ENCODE peak calls at places on chromosomes 7 and 10, in nine cellular contexts. One of them, this sample, is unnamed. For H3K36me3, the result is how much of the 10 kb centered on the place peaks cover.

GRCh38 chr7:17651926-17652385 is 288.3 kb downstream of the SNX13 start:
- DNase-seq in prostate gland: no peak
- DNase-seq in Peyer's patch: no peak
- DNase-seq in uterus: peak
- DNase-seq in IMR-90: peak
- DNase-seq in heart left ventricle: peak
- DNase-seq in breast epithelium: no peak
- DNase-seq in esophagus muscularis mucosa: no peak
- DNase-seq in upper lobe of left lung: no peak
- DNase-seq in this sample: no peak

GRCh38 chr7:96120856-96121255 is 201.0 kb downstream of the SLC25A13 start:
- DNase-seq in upper lobe of left lung: no peak
- DNase-seq in prostate gland: no peak
- DNase-seq in uterus: no peak
- DNase-seq in Peyer's patch: no peak
- DNase-seq in breast epithelium: no peak
- DNase-seq in heart left ventricle: no peak
- DNase-seq in esophagus muscularis mucosa: no peak
- DNase-seq in IMR-90: no peak
- DNase-seq in this sample: no peak

GRCh38 chr7:48279420-48279819 is 108.2 kb downstream of the ABCA13 start:
- DNase-seq in uterus: no peak
- DNase-seq in prostate gland: no peak
- DNase-seq in breast epithelium: no peak
- DNase-seq in IMR-90: no peak
- DNase-seq in Peyer's patch: no peak
- DNase-seq in upper lobe of left lung: no peak
- DNase-seq in esophagus muscularis mucosa: no peak
- DNase-seq in heart left ventricle: no peak
- DNase-seq in this sample: no peak

GRCh38 chr7:14507617-14508016 is 394.9 kb downstream of the DGKB start:
- DNase-seq in Peyer's patch: no peak
- DNase-seq in prostate gland: peak
- DNase-seq in heart left ventricle: peak
- DNase-seq in upper lobe of left lung: no peak
- DNase-seq in esophagus muscularis mucosa: no peak
- DNase-seq in IMR-90: no peak
- DNase-seq in breast epithelium: no peak
- DNase-seq in uterus: no peak
- DNase-seq in this sample: no peak

GRCh38 chr7:18495412-18496335 is at the start of gene HDAC9:
- DNase-seq in prostate gland: no peak
- DNase-seq in uterus: no peak
- DNase-seq in upper lobe of left lung: peak
- DNase-seq in heart left ventricle: peak
- DNase-seq in IMR-90: peak
- DNase-seq in esophagus muscularis mucosa: no peak
- DNase-seq in breast epithelium: no peak
- DNase-seq in Peyer's patch: peak
- DNase-seq in this sample: no peak

GRCh38 chr7:151410405-151411390 is 860 bp upstream of the WDR86 start:
- DNase-seq in IMR-90: no peak
- DNase-seq in uterus: no peak
- DNase-seq in upper lobe of left lung: no peak
- DNase-seq in heart left ventricle: no peak
- DNase-seq in esophagus muscularis mucosa: no peak
- DNase-seq in prostate gland: no peak
- DNase-seq in breast epithelium: no peak
- DNase-seq in Peyer's patch: no peak
- DNase-seq in this sample: no peak

GRCh38 chr7:144830024-144830785 is 5.6 kb downstream of the TPK1 start:
- DNase-seq in IMR-90: no peak
- DNase-seq in Peyer's patch: no peak
- DNase-seq in heart left ventricle: no peak
- DNase-seq in uterus: no peak
- DNase-seq in upper lobe of left lung: no peak
- DNase-seq in breast epithelium: no peak
- DNase-seq in prostate gland: no peak
- DNase-seq in esophagus muscularis mucosa: no peak
- DNase-seq in this sample: no peak

GRCh38 chr10:86850481-86850880 is 94.1 kb downstream of the BMPR1A start:
- DNase-seq in heart left ventricle: no peak
- DNase-seq in IMR-90: no peak
- DNase-seq in upper lobe of left lung: no peak
- DNase-seq in Peyer's patch: no peak
- DNase-seq in uterus: no peak
- DNase-seq in esophagus muscularis mucosa: no peak
- DNase-seq in breast epithelium: no peak
- DNase-seq in prostate gland: no peak
- DNase-seq in this sample: no peak

GRCh38 chr7:98168181-98168903 is 42.9 kb upstream of the BHLHA15 start:
- DNase-seq in heart left ventricle: peak
- DNase-seq in esophagus muscularis mucosa: no peak
- DNase-seq in prostate gland: peak
- DNase-seq in breast epithelium: no peak
- DNase-seq in uterus: peak
- DNase-seq in Peyer's patch: peak
- DNase-seq in IMR-90: peak
- DNase-seq in upper lobe of left lung: peak
- DNase-seq in this sample: no peak

GRCh38 chr7:151796091-151796870 is 80.6 kb downstream of the PRKAG2 start:
- DNase-seq in uterus: no peak
- DNase-seq in prostate gland: no peak
- DNase-seq in Peyer's patch: no peak
- DNase-seq in esophagus muscularis mucosa: no peak
- DNase-seq in breast epithelium: no peak
- DNase-seq in heart left ventricle: no peak
- DNase-seq in upper lobe of left lung: peak
- DNase-seq in IMR-90: peak
- DNase-seq in this sample: no peak

GRCh38 chr7:92889081-92889480 is 52.7 kb upstream of the CDK6 start:
- DNase-seq in upper lobe of left lung: no peak
- DNase-seq in heart left ventricle: no peak
- DNase-seq in IMR-90: no peak
- DNase-seq in esophagus muscularis mucosa: no peak
- DNase-seq in uterus: no peak
- DNase-seq in Peyer's patch: no peak
- DNase-seq in breast epithelium: no peak
- DNase-seq in prostate gland: no peak
- DNase-seq in this sample: no peak

GRCh38 chr7:95586951-95587301 is 9.4 kb downstream of the PDK4 start:
- DNase-seq in upper lobe of left lung: no peak
- DNase-seq in uterus: no peak
- DNase-seq in prostate gland: no peak
- DNase-seq in IMR-90: no peak
- DNase-seq in breast epithelium: no peak
- DNase-seq in Peyer's patch: no peak
- DNase-seq in esophagus muscularis mucosa: no peak
- DNase-seq in heart left ventricle: no peak
- DNase-seq in this sample: no peak

GRCh38 chr7:95420996-95421846 is 13.6 kb downstream of the PON2 start:
- DNase-seq in upper lobe of left lung: no peak
- DNase-seq in heart left ventricle: no peak
- DNase-seq in prostate gland: no peak
- DNase-seq in IMR-90: peak
- DNase-seq in uterus: no peak
- DNase-seq in Peyer's patch: no peak
- DNase-seq in esophagus muscularis mucosa: no peak
- DNase-seq in breast epithelium: no peak
- DNase-seq in this sample: no peak

GRCh38 chr7:155208681-155209477 is 88.8 kb upstream of the INSIG1 start:
- DNase-seq in Peyer's patch: no peak
- DNase-seq in upper lobe of left lung: no peak
- DNase-seq in uterus: no peak
- DNase-seq in IMR-90: peak
- DNase-seq in prostate gland: no peak
- DNase-seq in breast epithelium: peak
- DNase-seq in heart left ventricle: peak
- DNase-seq in esophagus muscularis mucosa: no peak
- DNase-seq in this sample: no peak

GRCh38 chr10:118175148-118175547 is 128.4 kb upstream of the RAB11FIP2 start:
- DNase-seq in IMR-90: no peak
- DNase-seq in uterus: no peak
- DNase-seq in esophagus muscularis mucosa: no peak
- DNase-seq in prostate gland: no peak
- DNase-seq in Peyer's patch: no peak
- DNase-seq in breast epithelium: no peak
- DNase-seq in heart left ventricle: no peak
- DNase-seq in upper lobe of left lung: no peak
- DNase-seq in this sample: no peak

GRCh38 chr7:116863168-116863670 is 832 bp downstream of the CAPZA2 start:
- DNase-seq in esophagus muscularis mucosa: no peak
- DNase-seq in heart left ventricle: peak
- DNase-seq in uterus: peak
- DNase-seq in Peyer's patch: no peak
- DNase-seq in breast epithelium: no peak
- DNase-seq in IMR-90: peak
- DNase-seq in prostate gland: peak
- DNase-seq in upper lobe of left lung: no peak
- DNase-seq in this sample: no peak

GRCh38 chr7:136189506-136189998 is 212.4 kb upstream of the MTPN start:
- DNase-seq in esophagus muscularis mucosa: no peak
- DNase-seq in breast epithelium: no peak
- DNase-seq in upper lobe of left lung: no peak
- DNase-seq in IMR-90: no peak
- DNase-seq in prostate gland: no peak
- DNase-seq in heart left ventricle: no peak
- DNase-seq in Peyer's patch: no peak
- DNase-seq in uterus: no peak
- DNase-seq in this sample: no peak

GRCh38 chr7:23343102-23343501 is 44.0 kb downstream of the MALSU1 start:
- DNase-seq in uterus: no peak
- DNase-seq in upper lobe of left lung: no peak
- DNase-seq in IMR-90: no peak
- DNase-seq in Peyer's patch: no peak
- DNase-seq in esophagus muscularis mucosa: no peak
- DNase-seq in breast epithelium: no peak
- DNase-seq in prostate gland: no peak
- DNase-seq in heart left ventricle: no peak
- DNase-seq in this sample: no peak

GRCh38 chr7:265192-265997 is 24.6 kb upstream of the FOXL3 start:
- DNase-seq in breast epithelium: no peak
- DNase-seq in Peyer's patch: no peak
- DNase-seq in IMR-90: no peak
- DNase-seq in uterus: no peak
- DNase-seq in heart left ventricle: no peak
- DNase-seq in esophagus muscularis mucosa: no peak
- DNase-seq in prostate gland: no peak
- DNase-seq in upper lobe of left lung: no peak
- DNase-seq in this sample: no peak

GRCh38 chr7:100100420-100101015 is 679 bp downstream of the MCM7 start:
- DNase-seq in upper lobe of left lung: peak
- DNase-seq in esophagus muscularis mucosa: peak
- DNase-seq in prostate gland: peak
- DNase-seq in IMR-90: peak
- DNase-seq in uterus: peak
- DNase-seq in heart left ventricle: peak
- DNase-seq in Peyer's patch: peak
- DNase-seq in breast epithelium: peak
- DNase-seq in this sample: peak
- H3K36me3 ChIP-seq in upper lobe of left lung: under half
- H3K36me3 ChIP-seq in esophagus muscularis mucosa: half or more
- H3K36me3 ChIP-seq in prostate gland: under half
- H3K36me3 ChIP-seq in IMR-90: under half
- H3K36me3 ChIP-seq in uterus: under half
- H3K36me3 ChIP-seq in heart left ventricle: half or more
- H3K36me3 ChIP-seq in Peyer's patch: half or more
- H3K36me3 ChIP-seq in breast epithelium: under half
- H3K36me3 ChIP-seq in this sample: half or more

GRCh38 chr10:50600831-50601466 is 22.8 kb downstream of the SGMS1 start:
- DNase-seq in IMR-90: peak
- DNase-seq in prostate gland: no peak
- DNase-seq in Peyer's patch: no peak
- DNase-seq in upper lobe of left lung: no peak
- DNase-seq in esophagus muscularis mucosa: no peak
- DNase-seq in heart left ventricle: no peak
- DNase-seq in breast epithelium: no peak
- DNase-seq in uterus: no peak
- DNase-seq in this sample: no peak
- TF ChIP-seq POLR2A in IMR-90: no peak
- TF ChIP-seq POLR2A in prostate gland: no peak
- TF ChIP-seq POLR2A in Peyer's patch: no peak
- TF ChIP-seq POLR2A in upper lobe of left lung: no peak
- TF ChIP-seq POLR2A in esophagus muscularis mucosa: no peak
- TF ChIP-seq POLR2A in heart left ventricle: no peak
- TF ChIP-seq POLR2A in breast epithelium: no peak
- TF ChIP-seq POLR2A in uterus: no peak
- TF ChIP-seq POLR2A in this sample: no peak

GRCh38 chr7:39703143-39703542 is 79.8 kb downstream of the RALA start:
- DNase-seq in uterus: no peak
- DNase-seq in IMR-90: peak
- DNase-seq in esophagus muscularis mucosa: no peak
- DNase-seq in heart left ventricle: no peak
- DNase-seq in upper lobe of left lung: no peak
- DNase-seq in prostate gland: no peak
- DNase-seq in breast epithelium: no peak
- DNase-seq in Peyer's patch: no peak
- DNase-seq in this sample: no peak
- TF ChIP-seq CTCF in uterus: no peak
- TF ChIP-seq CTCF in IMR-90: peak
- TF ChIP-seq CTCF in esophagus muscularis mucosa: no peak
- TF ChIP-seq CTCF in heart left ventricle: no peak
- TF ChIP-seq CTCF in upper lobe of left lung: no peak
- TF ChIP-seq CTCF in prostate gland: no peak
- TF ChIP-seq CTCF in breast epithelium: no peak
- TF ChIP-seq CTCF in Peyer's patch: no peak
- TF ChIP-seq CTCF in this sample: no peak

GRCh38 chr10:6231730-6232129 is 29.0 kb downstream of the PFKFB3 start:
- DNase-seq in Peyer's patch: no peak
- DNase-seq in breast epithelium: no peak
- DNase-seq in esophagus muscularis mucosa: no peak
- DNase-seq in uterus: no peak
- DNase-seq in upper lobe of left lung: no peak
- DNase-seq in IMR-90: no peak
- DNase-seq in prostate gland: no peak
- DNase-seq in heart left ventricle: no peak
- DNase-seq in this sample: no peak

GRCh38 chr10:6232225-6232807 is 29.6 kb downstream of the PFKFB3 start:
- DNase-seq in IMR-90: no peak
- DNase-seq in Peyer's patch: no peak
- DNase-seq in upper lobe of left lung: no peak
- DNase-seq in heart left ventricle: no peak
- DNase-seq in esophagus muscularis mucosa: no peak
- DNase-seq in prostate gland: no peak
- DNase-seq in uterus: no peak
- DNase-seq in breast epithelium: no peak
- DNase-seq in this sample: no peak

GRCh38 chr10:6234371-6234770 is 31.6 kb downstream of the PFKFB3 start:
- DNase-seq in heart left ventricle: no peak
- DNase-seq in breast epithelium: no peak
- DNase-seq in prostate gland: no peak
- DNase-seq in upper lobe of left lung: no peak
- DNase-seq in IMR-90: no peak
- DNase-seq in Peyer's patch: no peak
- DNase-seq in esophagus muscularis mucosa: no peak
- DNase-seq in uterus: no peak
- DNase-seq in this sample: no peak

GRCh38 chr10:6233725-6234277 is 31.1 kb downstream of the PFKFB3 start:
- DNase-seq in uterus: no peak
- DNase-seq in heart left ventricle: no peak
- DNase-seq in breast epithelium: no peak
- DNase-seq in prostate gland: no peak
- DNase-seq in esophagus muscularis mucosa: no peak
- DNase-seq in upper lobe of left lung: no peak
- DNase-seq in Peyer's patch: no peak
- DNase-seq in IMR-90: no peak
- DNase-seq in this sample: no peak

GRCh38 chr10:6232846-6233724 is 30.4 kb downstream of the PFKFB3 start:
- DNase-seq in upper lobe of left lung: no peak
- DNase-seq in prostate gland: no peak
- DNase-seq in uterus: no peak
- DNase-seq in breast epithelium: no peak
- DNase-seq in IMR-90: no peak
- DNase-seq in heart left ventricle: no peak
- DNase-seq in esophagus muscularis mucosa: no peak
- DNase-seq in Peyer's patch: no peak
- DNase-seq in this sample: no peak
- H3K36me3 ChIP-seq in upper lobe of left lung: half or more
- H3K36me3 ChIP-seq in prostate gland: under half
- H3K36me3 ChIP-seq in uterus: under half
- H3K36me3 ChIP-seq in breast epithelium: under half
- H3K36me3 ChIP-seq in IMR-90: half or more
- H3K36me3 ChIP-seq in heart left ventricle: half or more
- H3K36me3 ChIP-seq in esophagus muscularis mucosa: half or more
- H3K36me3 ChIP-seq in Peyer's patch: half or more
- H3K36me3 ChIP-seq in this sample: half or more

This sample was measured in esophagus squamous epithelium.